ENCODE peak calls at places on chromosomes 5 and 9, in seven cellular contexts. B is HFFc6, F is skeletal muscle cell, S is B cell, P is NCI-H1092, K is NCI-H1694 treated with DMSO at 0.1 percent for 48 hours, G is non-pigmented ciliary epithelial cell. W is an unnamed sample.

GRCh38 chr5:91541696-91542095 is 158.6 kb upstream of the ARRDC3 start:
- DNase-seq in B (no peak), G (peak; percentile 20), K (no peak), F (peak; percentile 13), P (no peak), S (no peak), W (peak; percentile 37)

GRCh38 chr5:1882337-1883119 is at the start of gene IRX4:
- DNase-seq in K (no peak), F (no peak), G (no peak), S (no peak), B (no peak), P (no peak), W (no peak)

GRCh38 chr9:129868571-129869486 is 33.6 kb downstream of the USP20 start:
- DNase-seq in P (no peak), F (no peak), B (no peak), G (no peak), K (no peak), S (peak; percentile 45), W (no peak)

GRCh38 chr9:69034071-69034470 is 1.5 kb upstream of the FXN start:
- DNase-seq in S (no peak), K (no peak), F (no peak), B (no peak), P (no peak), G (no peak), W (no peak)

GRCh38 chr9:136142859-136143214 is 24.2 kb upstream of the TMEM250 start:
- DNase-seq in P (no peak), F (no peak), K (no peak), G (no peak), B (no peak), S (no peak), W (no peak)

GRCh38 chr5:129110742-129111141 is 16.2 kb downstream of the ISOC1 start:
- DNase-seq in K (no peak), F (no peak), P (no peak), G (no peak), B (no peak), S (no peak), W (no peak)

GRCh38 chr5:135190345-135191083 is 156.5 kb upstream of the PITX1 start:
- DNase-seq in F (no peak), G (no peak), S (no peak), P (no peak), B (no peak), K (no peak), W (no peak)

GRCh38 chr9:91163773-91164471 is 197.8 kb downstream of the AUH start:
- DNase-seq in K (no peak), F (no peak), B (no peak), S (peak; percentile 82), P (no peak), G (no peak), W (no peak)

GRCh38 chr5:132777209-132778069 is at the start of gene SEPTIN8:
- DNase-seq in G (no peak), P (no peak), B (no peak), S (peak; percentile 70), K (no peak), F (no peak), W (no peak)

GRCh38 chr5:38651806-38652205 is 95.4 kb upstream of the LIFR start:
- DNase-seq in S (no peak), B (no peak), K (no peak), F (no peak), P (no peak), G (no peak), W (no peak)

GRCh38 chr5:178289438-178289837 is 56.8 kb upstream of the PHYKPL start:
- DNase-seq in K (no peak), B (no peak), G (no peak), S (no peak), P (no peak), F (no peak), W (no peak)

GRCh38 chr9:77750981-77751340 is 102.8 kb upstream of the GNA14 start:
- DNase-seq in K (no peak), B (no peak), P (no peak), F (no peak), G (no peak), S (no peak), W (no peak)

GRCh38 chr9:96245399-96245798 is 56.6 kb downstream of the HSD17B3 start:
- DNase-seq in G (no peak), F (no peak), S (no peak), K (no peak), P (no peak), B (no peak), W (no peak)

GRCh38 chr9:84811072-84811725 is 141.7 kb downstream of the NTRK2 start:
- DNase-seq in K (no peak), F (no peak), S (no peak), G (no peak), P (no peak), B (no peak), W (no peak)

GRCh38 chr5:137453476-137454080 is 45.5 kb downstream of the SPOCK1 start:
- DNase-seq in S (no peak), F (peak; percentile 16), G (no peak), P (no peak), B (peak; percentile 20), K (no peak), W (peak; percentile 18)

GRCh38 chr9:93052791-93053540 is 5.5 kb upstream of the SUSD3 start:
- DNase-seq in B (no peak), S (no peak), F (no peak), G (no peak), K (no peak), P (peak; percentile 48), W (no peak)

GRCh38 chr5:17190799-17191391 is 26.5 kb upstream of the BASP1 start:
- DNase-seq in K (no peak), G (no peak), P (no peak), S (no peak), B (peak; percentile 60), F (no peak), W (no peak)

GRCh38 chr5:78747703-78748359 is 99.3 kb upstream of the LHFPL2 start:
- DNase-seq in K (no peak), P (no peak), B (peak; percentile 77), F (peak; percentile 65), G (peak; percentile 72), S (no peak), W (no peak)

GRCh38 chr5:34538026-34538672 is 118.0 kb upstream of the RAI14 start:
- DNase-seq in K (no peak), P (no peak), F (no peak), G (no peak), B (no peak), S (no peak), W (no peak)

GRCh38 chr5:15752886-15753285 is 252.9 kb downstream of the FBXL7 start:
- DNase-seq in P (no peak), S (no peak), G (no peak), B (no peak), K (no peak), F (peak; percentile 36), W (no peak)

GRCh38 chr5:31211098-31211497 is 17.6 kb downstream of the CDH6 start:
- DNase-seq in S (no peak), G (no peak), P (no peak), K (no peak), B (no peak), F (no peak), W (no peak)

GRCh38 chr5:112931473-112931872 is 9.4 kb upstream of the REEP5 start:
- DNase-seq in G (no peak), P (no peak), B (no peak), S (no peak), K (no peak), F (no peak), W (no peak)

GRCh38 chr5:79069488-79070001 is at the start of the genes BHMT2 and DMGDH:
- DNase-seq in B (no peak), F (no peak), S (no peak), G (no peak), K (no peak), P (no peak), W (no peak)

GRCh38 chr9:100714372-100715099 is 136.7 kb downstream of the CAVIN4 start:
- DNase-seq in F (no peak), P (peak; percentile 56), K (peak; percentile 60), B (peak; percentile 46), G (peak; percentile 14), S (peak; percentile 28), W (no peak)

GRCh38 chr5:176870110-176870591 is 29.0 kb downstream of the HK3 start:
- DNase-seq in F (no peak), P (no peak), K (no peak), S (no peak), G (no peak), B (peak; percentile 49), W (no peak)

GRCh38 chr9:79236466-79236865 is 335.3 kb upstream of the TLE4 start:
- DNase-seq in B (no peak), S (no peak), K (no peak), F (no peak), P (no peak), G (no peak), W (no peak)

GRCh38 chr9:109981091-109981490 is 201.1 kb downstream of the PALM2AKAP2 start:
- DNase-seq in F (no peak), B (no peak), S (no peak), G (no peak), P (no peak), K (no peak), W (no peak)

GRCh38 chr9:88523056-88523455 is 11.9 kb upstream of the NXNL2 start:
- DNase-seq in P (no peak), G (no peak), B (peak; percentile 29), S (no peak), F (peak; percentile 33), K (no peak), W (peak; percentile 34)

GRCh38 chr9:129403743-129404620 is 216.9 kb downstream of the C9orf50 start:
- DNase-seq in P (no peak), S (no peak), K (no peak), G (no peak), B (no peak), F (no peak), W (no peak)

W was measured in HS-5.